ENCODE peak calls at places on chromosomes 16 and 17, in seven cellular contexts. U is colonic mucosa, Q is HFF-Myc, L is adrenal gland, K is GM12865, Z is BJ, H is ovary. X is an unnamed sample.

GRCh38 chr16:22123146-22123545 is 30.8 kb downstream of the VWA3A start:
- DNase-seq in U (no peak), Q (no peak), L (no peak), K (peak), Z (no peak), H (no peak), X (no peak)

GRCh38 chr17:622356-622755 is 92.3 kb downstream of the VPS53 start:
- DNase-seq in U (no peak), Q (no peak), L (no peak), K (no peak), Z (no peak), H (no peak), X (no peak)

GRCh38 chr16:67718668-67719047 is 458 bp downstream of the GFOD2 start:
- DNase-seq in U (peak), Q (no peak), L (no peak), K (peak), Z (no peak), H (no peak), X (no peak)

GRCh38 chr16:16882766-16883165 is 503.8 kb downstream of the NPIPA7 start:
- DNase-seq in U (no peak), Q (no peak), L (no peak), K (no peak), Z (no peak), H (no peak), X (no peak)

GRCh38 chr17:76107507-76107906 is 3.9 kb upstream of the EXOC7 start:
- DNase-seq in U (no peak), Q (no peak), L (no peak), K (peak), Z (no peak), H (no peak), X (no peak)

GRCh38 chr16:87317766-87318121 is 552 bp upstream of the C16orf95 start:
- DNase-seq in U (peak), Q (no peak), L (peak), K (peak), Z (no peak), H (peak), X (no peak)

GRCh38 chr17:7767425-7768021 is 50.0 kb downstream of the DNAH2 start:
- DNase-seq in U (no peak), Q (no peak), L (no peak), K (no peak), Z (no peak), H (no peak), X (no peak)

GRCh38 chr16:46974352-46974751 is 878 bp upstream of the DNAJA2 start:
- DNase-seq in U (no peak), Q (no peak), L (peak), K (peak), Z (no peak), H (no peak), X (peak)

GRCh38 chr16:17358846-17359245 is 111.9 kb downstream of the XYLT1 start:
- DNase-seq in U (no peak), Q (no peak), L (no peak), K (no peak), Z (no peak), H (no peak), X (no peak)

GRCh38 chr16:86205521-86206245 is 304.6 kb upstream of the FOXF1 start:
- DNase-seq in U (no peak), Q (no peak), L (no peak), K (no peak), Z (no peak), H (no peak), X (no peak)

GRCh38 chr16:69691980-69692911 is 34.1 kb downstream of the NQO1 start:
- DNase-seq in U (no peak), Q (no peak), L (peak), K (peak), Z (peak), H (no peak), X (no peak)

GRCh38 chr17:55283256-55283965 is 18.7 kb downstream of the HLF start:
- DNase-seq in U (no peak), Q (no peak), L (peak), K (no peak), Z (no peak), H (no peak), X (no peak)

GRCh38 chr17:79947351-79948031 is 88.2 kb downstream of the TBC1D16 start:
- DNase-seq in U (peak), Q (no peak), L (peak), K (no peak), Z (no peak), H (peak), X (no peak)

GRCh38 chr17:4536742-4537411 is 18.3 kb downstream of the MYBBP1A start:
- DNase-seq in U (no peak), Q (no peak), L (no peak), K (no peak), Z (no peak), H (no peak), X (peak)

GRCh38 chr17:36661047-36661666 is 59.8 kb downstream of the MRM1 start:
- DNase-seq in U (no peak), Q (no peak), L (no peak), K (no peak), Z (no peak), H (no peak), X (no peak)

GRCh38 chr17:21239680-21240374 is 13.4 kb downstream of the NATD1 start:
- DNase-seq in U (no peak), Q (no peak), L (no peak), K (peak), Z (no peak), H (no peak), X (no peak)

GRCh38 chr17:22469941-22470340 is 777.6 kb downstream of the KCNJ18 start:
- DNase-seq in U (no peak), Q (no peak), L (peak), K (no peak), Z (no peak), H (no peak), X (no peak)

GRCh38 chr17:40218006-40218739 is 931 bp upstream of the WIPF2 start:
- DNase-seq in U (no peak), Q (no peak), L (no peak), K (peak), Z (no peak), H (no peak), X (no peak)

GRCh38 chr17:22461460-22462145 is 769.3 kb downstream of the KCNJ18 start:
- DNase-seq in U (no peak), Q (no peak), L (no peak), K (no peak), Z (no peak), H (no peak), X (no peak)

GRCh38 chr17:56351675-56352074 is 198.4 kb downstream of the ANKFN1 start:
- DNase-seq in U (no peak), Q (no peak), L (no peak), K (no peak), Z (no peak), H (no peak), X (no peak)

GRCh38 chr16:12081048-12081404 is 104.5 kb downstream of the SNX29 start:
- DNase-seq in U (no peak), Q (no peak), L (peak), K (no peak), Z (no peak), H (no peak), X (no peak)

GRCh38 chr17:15340966-15341365 is 431 bp downstream of the TEKT3 start:
- DNase-seq in U (no peak), Q (no peak), L (no peak), K (no peak), Z (no peak), H (no peak), X (no peak)

GRCh38 chr17:50681260-50682200 is 26.2 kb downstream of the ANKRD40 start:
- DNase-seq in U (peak), Q (peak), L (peak), K (peak), Z (no peak), H (no peak), X (no peak)

GRCh38 chr16:82621796-82622195 is 5.0 kb upstream of the CDH13 start:
- DNase-seq in U (no peak), Q (no peak), L (no peak), K (no peak), Z (no peak), H (no peak), X (no peak)

GRCh38 chr17:19706791-19707727 is 9.3 kb downstream of the SLC47A2 start:
- DNase-seq in U (peak), Q (no peak), L (no peak), K (no peak), Z (no peak), H (no peak), X (no peak)

GRCh38 chr16:71473891-71474290 is 11.8 kb upstream of the ZNF23 start:
- DNase-seq in U (no peak), Q (no peak), L (no peak), K (no peak), Z (no peak), H (no peak), X (no peak)

GRCh38 chr17:27793168-27793905 is 7.0 kb downstream of the NOS2 start:
- DNase-seq in U (peak), Q (no peak), L (no peak), K (no peak), Z (no peak), H (peak), X (no peak)

GRCh38 chr16:27718767-27719445 is 169.0 kb downstream of the KATNIP start:
- DNase-seq in U (no peak), Q (no peak), L (no peak), K (no peak), Z (no peak), H (no peak), X (no peak)

GRCh38 chr16:83044589-83044988 is 417.8 kb downstream of the CDH13 start:
- DNase-seq in U (no peak), Q (no peak), L (no peak), K (no peak), Z (no peak), H (no peak), X (no peak)

GRCh38 chr16:17318200-17318599 is 152.6 kb downstream of the XYLT1 start:
- DNase-seq in U (no peak), Q (no peak), L (no peak), K (no peak), Z (no peak), H (no peak), X (no peak)

GRCh38 chr17:68606451-68607307 is 5.5 kb upstream of the FAM20A start:
- DNase-seq in U (no peak), Q (no peak), L (no peak), K (no peak), Z (no peak), H (no peak), X (no peak)

GRCh38 chr16:3523281-3523680 is 22.5 kb downstream of the CLUAP1 start:
- DNase-seq in U (no peak), Q (no peak), L (no peak), K (no peak), Z (no peak), H (no peak), X (no peak)

GRCh38 chr16:3513892-3514600 is 13.2 kb downstream of the CLUAP1 start:
- DNase-seq in U (no peak), Q (no peak), L (no peak), K (peak), Z (no peak), H (no peak), X (no peak)

GRCh38 chr17:74339537-74340195 is 13.6 kb downstream of the KIF19 start:
- DNase-seq in U (no peak), Q (no peak), L (no peak), K (no peak), Z (no peak), H (no peak), X (no peak)

DNA sequence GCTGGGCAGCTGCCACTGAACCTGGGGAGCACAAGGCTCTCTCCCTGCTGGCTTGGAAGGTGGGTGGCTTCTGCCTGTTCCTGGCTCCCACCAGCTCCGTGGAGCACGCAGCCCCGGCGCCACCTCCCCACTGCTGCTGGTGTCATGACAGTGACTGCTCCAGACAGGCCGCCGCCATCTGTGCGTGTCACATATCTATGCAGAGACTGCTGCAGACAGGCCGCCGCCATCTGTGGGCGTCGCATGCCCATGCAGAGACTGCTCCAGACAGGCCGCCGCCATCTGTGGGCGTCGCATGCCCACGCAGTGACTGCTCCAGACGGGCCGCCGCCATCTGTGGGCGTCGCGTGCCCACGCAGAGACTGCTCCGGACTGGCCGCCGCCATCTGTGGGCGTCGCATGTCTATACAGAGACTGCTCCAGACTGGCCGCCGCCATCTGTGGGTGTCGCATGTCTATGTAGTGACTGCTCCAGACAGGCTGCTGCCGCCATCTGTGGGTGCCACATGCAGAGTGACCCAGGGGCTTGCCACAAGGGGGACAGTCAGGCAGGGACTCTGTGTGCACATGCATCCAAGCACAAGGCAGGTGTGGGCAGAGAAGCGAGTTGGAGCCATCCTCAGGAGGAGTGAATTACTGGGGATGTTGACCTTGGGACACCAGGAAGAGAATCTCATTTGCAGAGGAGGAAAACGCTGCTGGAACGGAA is 3.3 kb upstream of the FN3KRP start:
- DNase-seq in U (no peak), Q (no peak), L (no peak), K (no peak), Z (no peak), H (no peak), X (no peak)
- H3K4me3 ChIP-seq in U (no peak), Q (no peak), L (no peak), K (no peak), Z (no peak), H (no peak), X (no peak)

GRCh38 chr16:85104147-85104546 is 8.1 kb downstream of the CIBAR2 start:
- DNase-seq in U (no peak), Q (no peak), L (no peak), K (no peak), Z (no peak), H (no peak), X (no peak)
- TF ChIP-seq CTCF in U (no peak), Q (no peak), L (no peak), K (no peak), Z (no peak), H (no peak), X (no peak)

DNA sequence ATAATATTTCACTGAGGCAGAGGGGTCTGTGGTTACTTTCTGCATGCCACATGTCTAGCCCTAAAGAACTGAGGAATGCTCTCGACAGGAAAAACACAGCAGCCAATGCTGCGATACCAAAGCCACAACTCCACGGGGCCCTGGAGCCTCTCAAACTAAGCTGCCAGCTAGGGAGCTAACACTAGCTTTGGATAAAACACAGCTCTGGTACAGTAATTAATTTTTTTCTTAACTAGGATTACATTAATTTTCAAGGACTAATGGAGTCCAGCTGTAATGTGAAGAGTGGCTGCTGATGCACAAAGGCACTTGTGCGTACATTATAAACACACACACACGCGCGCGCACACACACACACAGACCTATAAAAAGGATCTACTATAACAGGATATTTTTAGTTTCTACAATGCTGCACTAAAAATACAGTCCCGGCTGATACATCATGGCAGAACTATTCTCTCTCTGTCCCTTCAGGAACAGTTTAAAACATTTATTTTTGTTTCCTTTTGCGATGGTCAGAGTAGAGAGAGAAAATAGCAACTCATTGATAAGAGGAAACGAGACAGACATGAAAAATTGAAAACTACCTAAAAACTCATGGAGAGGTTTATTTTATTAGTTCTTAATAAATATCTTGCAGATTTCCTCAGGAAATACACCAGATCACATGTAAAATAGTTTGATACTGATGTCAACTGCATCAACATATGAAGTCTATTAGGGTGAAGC is 88.5 kb downstream of the SMG6 start:
- DNase-seq in U (no peak), Q (no peak), L (peak), K (peak), Z (peak), H (peak), X (no peak)
- H3K4me3 ChIP-seq in U (no peak), Q (peak), L (no peak), K (peak), Z (no peak), H (no peak), X (peak)

GRCh38 chr17:2412561-2413021 is 11.7 kb upstream of the MNT start:
- DNase-seq in U (no peak), Q (no peak), L (peak), K (no peak), Z (no peak), H (peak), X (no peak)
- TF ChIP-seq CTCF in U (no peak), Q (no peak), L (no peak), K (no peak), Z (peak), H (no peak), X (no peak)

DNA sequence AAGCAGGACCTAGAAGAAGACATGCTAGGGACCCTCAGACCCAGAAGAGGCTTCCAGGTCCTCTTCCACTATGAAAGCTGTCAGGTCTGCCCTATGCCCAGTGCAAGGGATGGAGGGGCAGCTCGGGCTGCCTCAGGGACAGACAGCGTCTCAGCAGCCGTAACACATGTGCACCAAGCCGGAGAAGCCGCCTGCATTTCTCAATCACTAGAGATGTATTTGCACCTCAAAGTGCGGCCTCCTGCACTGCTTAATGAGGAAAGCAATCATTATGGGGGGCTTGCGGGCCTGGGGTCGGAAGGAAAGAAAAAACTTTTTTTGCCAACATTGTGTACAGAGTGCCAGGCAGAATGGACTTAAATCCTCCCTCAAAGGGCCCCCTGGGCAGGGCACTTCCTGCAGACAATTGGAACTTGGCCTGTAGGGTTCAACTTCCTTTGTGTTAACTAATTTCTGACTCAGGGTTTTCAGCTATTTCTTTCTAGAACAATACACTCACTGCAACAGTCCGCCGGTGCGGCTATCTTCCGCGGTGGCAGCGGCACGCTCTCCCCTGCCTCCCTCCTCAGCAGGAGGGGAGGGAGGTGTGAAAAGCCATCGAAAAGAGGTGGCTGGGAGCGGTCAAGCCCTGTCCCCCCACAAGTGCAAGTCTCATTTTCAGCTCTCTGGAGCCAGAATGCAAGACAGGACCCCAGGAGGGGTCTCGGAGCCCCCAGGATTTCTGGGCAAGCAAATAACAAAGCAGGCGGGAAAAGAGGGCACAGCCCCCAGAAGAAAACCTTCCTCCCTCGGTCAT is 101.2 kb downstream of the ZNF423 start:
- DNase-seq in U (peak), Q (no peak), L (peak), K (peak), Z (no peak), H (no peak), X (no peak)
- H3K4me3 ChIP-seq in U (peak), Q (peak), L (no peak), K (no peak), Z (peak), H (peak), X (no peak)

DNA sequence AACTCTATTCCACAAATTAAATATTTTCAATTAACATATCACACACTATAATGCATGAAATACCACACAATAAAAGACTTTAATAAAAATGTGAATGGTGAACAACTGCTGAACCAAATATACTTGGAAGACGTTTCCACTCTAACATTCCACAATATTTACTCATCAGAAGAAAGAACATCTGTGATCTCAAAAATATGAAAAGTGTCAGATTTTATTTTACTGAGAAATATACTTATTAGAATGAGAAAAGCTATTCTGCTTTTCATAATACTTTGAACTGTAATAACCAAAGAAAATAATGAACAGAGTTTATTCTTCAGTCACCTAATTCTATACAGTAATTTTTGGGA is 181.8 kb upstream of the AXIN2 start:
- DNase-seq in U (no peak), Q (no peak), L (no peak), K (no peak), Z (no peak), H (no peak), X (no peak)
- TF ChIP-seq CTCF in U (no peak), Q (no peak), L (no peak), K (no peak), Z (no peak), H (no peak), X (no peak)

DNA sequence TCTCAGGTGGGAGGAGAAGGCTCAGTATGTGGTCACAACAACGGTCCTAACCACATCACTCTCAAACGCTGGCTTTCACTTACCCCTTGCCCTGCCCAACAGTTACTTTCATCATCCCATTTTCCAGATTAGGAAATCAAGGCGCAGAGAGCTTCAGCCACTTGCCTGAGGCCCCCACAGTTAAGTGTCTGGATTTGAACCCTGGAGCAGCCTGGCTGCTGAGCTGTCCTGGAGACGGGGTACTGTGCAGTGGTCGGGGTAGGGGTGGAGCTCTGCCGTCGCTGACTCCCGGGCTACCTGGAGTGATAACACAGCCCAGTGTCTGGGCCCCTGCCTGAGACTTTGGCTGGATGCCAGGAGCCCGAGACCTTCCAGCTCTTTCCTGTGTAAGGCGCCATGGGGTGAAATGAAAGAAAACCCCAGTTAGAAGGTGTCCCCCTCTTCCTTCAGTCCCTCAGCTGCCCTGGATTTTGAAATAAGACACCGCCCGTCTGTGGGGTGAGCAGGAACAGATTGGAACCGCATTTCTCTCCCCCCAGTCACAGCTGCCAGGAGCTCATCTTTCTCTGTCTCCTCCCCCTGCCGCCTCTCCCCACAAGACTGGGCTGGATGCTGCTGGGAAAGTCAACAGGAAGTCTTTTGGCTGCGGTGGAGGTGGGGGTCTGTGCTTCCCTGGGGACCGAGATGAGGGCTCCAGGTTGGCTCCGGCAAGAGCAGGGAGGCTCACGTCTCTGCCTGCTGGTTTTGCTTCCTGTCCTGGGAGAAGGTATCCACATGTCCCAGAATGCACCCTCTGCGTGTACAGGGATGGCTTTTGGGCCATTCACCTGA is 280.2 kb downstream of the SEC14L1 start:
- DNase-seq in U (no peak), Q (no peak), L (no peak), K (peak), Z (peak), H (peak), X (no peak)
- H3K4me3 ChIP-seq in U (no peak), Q (peak), L (no peak), K (no peak), Z (peak), H (no peak), X (no peak)